ENCODE peak calls at places on chromosomes 13 and 19, in four cellular contexts. B is brain microvascular endothelial cell, H is pancreas, Q is lower lobe of right lung. J is an unnamed sample.

GRCh38 chr13:19581675-19582074 is 20.3 kb upstream of the TPTE2 start:
- DNase-seq in Q (no peak), B (no peak), H (no peak), J (no peak)

GRCh38 chr13:90360785-90361184 is 986.7 kb upstream of the MIR17HG start:
- DNase-seq in B (no peak), H (no peak), Q (no peak), J (no peak)

GRCh38 chr19:45103200-45103624 is 10.2 kb downstream of the PPP1R37 start:
- DNase-seq in B (no peak), Q (peak; percentile 65), H (no peak), J (peak; percentile 57)

GRCh38 chr19:49125025-49125731 is 5.8 kb downstream of the PPFIA3 start:
- DNase-seq in Q (no peak), H (no peak), B (no peak), J (no peak)

GRCh38 chr13:50213526-50213925 is 198.3 kb downstream of the KCNRG start:
- DNase-seq in H (no peak), Q (no peak), B (no peak), J (no peak)

GRCh38 chr13:112943309-112944125 is 25.5 kb upstream of the MCF2L start:
- DNase-seq in H (peak; percentile 68), Q (peak; percentile 74), B (no peak), J (peak; percentile 19)

GRCh38 chr13:40123962-40124647 is 468.6 kb downstream of the COG6 start:
- DNase-seq in Q (no peak), B (no peak), H (no peak), J (no peak)

GRCh38 chr13:77056382-77056781 is 29.4 kb upstream of the FBXL3 start:
- DNase-seq in H (no peak), B (no peak), Q (no peak), J (no peak)

GRCh38 chr19:56983148-56983547 is 136.6 kb upstream of the USP29 start:
- DNase-seq in H (no peak), B (no peak), Q (no peak), J (no peak)

GRCh38 chr19:39083983-39084731 is at the start of gene ACP7:
- DNase-seq in H (peak; percentile 38), Q (no peak), B (no peak), J (no peak)

GRCh38 chr19:10193666-10194499 is 870 bp downstream of the DNMT1 start:
- DNase-seq in H (peak; percentile 50), B (peak; percentile 31), Q (no peak), J (peak; percentile 29)

GRCh38 chr13:24274452-24274971 is 34.9 kb upstream of the C1QTNF9 start:
- DNase-seq in B (no peak), H (no peak), Q (no peak), J (peak; percentile 73)

GRCh38 chr13:94088742-94089141 is 390.7 kb downstream of the DCT start:
- DNase-seq in B (no peak), H (no peak), Q (no peak), J (no peak)

GRCh38 chr19:16327501-16327900 is 2.9 kb downstream of the KLF2 start:
- DNase-seq in B (no peak), Q (no peak), H (no peak), J (no peak)

GRCh38 chr13:45575830-45576180 is 39.7 kb downstream of the ERICH6B start:
- DNase-seq in B (no peak), H (no peak), Q (no peak), J (no peak)

GRCh38 chr19:7177926-7178325 is 108.4 kb downstream of the ZNF557 start:
- DNase-seq in Q (no peak), H (no peak), B (no peak), J (peak; percentile 89)

GRCh38 chr13:112984501-112984900 is 15.5 kb downstream of the MCF2L start:
- DNase-seq in B (no peak), Q (no peak), H (no peak), J (no peak)

GRCh38 chr13:71493189-71493588 is 373.8 kb downstream of the DACH1 start:
- DNase-seq in H (no peak), B (no peak), Q (no peak), J (no peak)

GRCh38 chr19:28039677-28040381 is 1173.1 kb downstream of the UQCRFS1 start:
- DNase-seq in Q (no peak), H (peak; percentile 39), B (no peak), J (no peak)

GRCh38 chr13:69980799-69981198 is 126.8 kb upstream of the ATXN8OS start:
- DNase-seq in Q (no peak), B (no peak), H (no peak), J (no peak)

GRCh38 chr13:104869501-104869900 is 1666.0 kb downstream of the EFNB2 start:
- DNase-seq in Q (no peak), H (no peak), B (peak; percentile 48), J (no peak)

GRCh38 chr13:34942732-34943674 is 933 bp downstream of the NBEA start:
- DNase-seq in H (peak; percentile 39), B (no peak), Q (peak; percentile 58), J (no peak)

GRCh38 chr19:53536223-53536543 is 1.8 kb upstream of the ZNF331 start:
- DNase-seq in B (no peak), Q (no peak), H (no peak), J (no peak)

GRCh38 chr19:14979498-14980255 is at the start of gene SLC1A6:
- DNase-seq in Q (no peak), H (no peak), B (no peak), J (no peak)

GRCh38 chr13:95067303-95067702 is 233.9 kb downstream of the ABCC4 start:
- DNase-seq in H (no peak), Q (no peak), B (no peak), J (no peak)

GRCh38 chr13:28530729-28531194 is 35.8 kb upstream of the FLT1 start:
- DNase-seq in Q (no peak), B (no peak), H (peak; percentile 16), J (no peak)

GRCh38 chr19:52248256-52248655 is 21.1 kb upstream of the ZNF766 start:
- DNase-seq in Q (peak; percentile 59), B (peak; percentile 50), H (no peak), J (peak; percentile 60)

GRCh38 chr19:6967962-6968361 is 53.3 kb downstream of the MBD3L2B start:
- DNase-seq in B (no peak), H (no peak), Q (no peak), J (no peak)

GRCh38 chr19:29075149-29075548 is 137.8 kb downstream of the UQCRFS1 start:
- DNase-seq in B (no peak), Q (no peak), H (no peak), J (no peak)

GRCh38 chr13:48210178-48210577 is 22.8 kb upstream of the ITM2B start:
- DNase-seq in H (no peak), Q (no peak), B (peak; percentile 15), J (peak; percentile 67)

GRCh38 chr19:45601115-45601514 is 897 bp downstream of the GPR4 start:
- DNase-seq in B (no peak), Q (no peak), H (no peak), J (no peak)

GRCh38 chr19:47447470-47448359 is 24.0 kb downstream of the SLC8A2 start:
- DNase-seq in B (peak; percentile 23), H (peak; percentile 54), Q (peak; percentile 70), J (peak; percentile 17)

GRCh38 chr19:30302076-30302475 is 70.1 kb upstream of the ZNF536 start:
- DNase-seq in B (no peak), Q (no peak), H (no peak), J (no peak)

GRCh38 chr13:111027481-111028439 is 87.3 kb upstream of the ARHGEF7 start:
- DNase-seq in B (no peak), Q (no peak), H (no peak), J (peak; percentile 76)
- TF ChIP-seq CTCF in B (peak; percentile 33), Q (no peak), H (no peak), J (peak; percentile 24)

GRCh38 chr13:99565478-99566124 is 64.3 kb downstream of the TM9SF2 start:
- DNase-seq in H (no peak), Q (no peak), B (peak; percentile 30), J (no peak)
- H3K4me3 ChIP-seq in H (no peak overlapping the region), Q (no peak overlapping the region), B (no peak overlapping the region), J (no peak overlapping the region)

DNA sequence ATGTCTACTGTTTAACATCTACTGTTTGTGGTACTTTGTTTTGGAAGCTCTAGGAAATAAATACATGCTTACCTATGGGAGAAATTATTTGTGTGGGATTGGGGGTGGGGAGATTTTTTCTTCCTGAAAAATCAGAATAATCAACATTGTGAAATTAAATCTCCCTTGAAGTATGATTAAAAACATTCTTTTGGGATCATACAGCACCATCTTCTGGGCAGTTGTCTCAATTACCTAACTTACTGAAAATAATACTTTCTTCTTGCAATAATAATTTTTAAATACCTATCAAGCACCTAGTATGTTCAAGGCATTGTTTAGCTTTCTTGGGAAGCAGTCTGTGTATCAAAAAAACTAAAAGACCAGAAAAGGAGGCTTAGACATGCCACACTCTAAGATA is 576.5 kb upstream of the ARGLU1 start:
- DNase-seq in Q (no peak), B (no peak), H (no peak), J (peak; percentile 14)
- TF ChIP-seq CTCF in Q (no peak), B (no peak), H (no peak), J (no peak)

DNA sequence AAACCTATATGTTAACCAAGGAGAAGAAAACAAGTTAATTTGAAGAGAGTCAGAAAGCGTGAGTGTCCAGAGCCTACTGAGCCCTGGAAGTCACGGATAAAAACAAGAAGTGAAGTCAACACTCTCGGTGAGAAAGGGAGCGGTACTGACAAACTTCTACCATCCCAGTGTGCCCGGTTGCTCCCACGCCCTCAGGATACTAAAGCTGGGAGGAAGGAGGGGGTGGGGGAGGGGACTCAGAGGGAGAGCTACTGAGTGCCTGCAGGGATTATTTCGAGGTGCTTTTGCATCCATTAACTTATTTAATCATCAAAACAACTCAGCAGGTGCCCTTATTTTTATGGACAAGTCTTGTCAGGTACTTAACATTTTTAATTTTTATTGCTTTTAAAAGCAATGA is 166.2 kb downstream of the ZIC5 start:
- DNase-seq in Q (no peak), B (no peak), H (no peak), J (no peak)
- H3K4me3 ChIP-seq in Q (no peak overlapping the region), B (no peak overlapping the region), H (no peak overlapping the region), J (no peak overlapping the region)